ENCODE peak calls at places on chromosomes 6 and 20, in ten cellular contexts. P, S, K, M, A, L, Y, D, R and F are unnamed samples. For H3K9me3, the result is how much of the 10 kb centered on the place peaks cover.

GRCh38 chr6:40274058-40274457 is 313.1 kb downstream of the LRFN2 start:
- DNase-seq in P (no peak), S (no peak), K (no peak), M (no peak), A (no peak), L (no peak), Y (no peak), D (no peak), R (no peak), F (no peak)

GRCh38 chr20:25588491-25588890 is 3.2 kb upstream of the NINL start:
- DNase-seq in P (no peak), S (no peak), K (no peak), M (no peak), A (no peak), L (no peak), Y (no peak), D (no peak), R (no peak), F (no peak)

GRCh38 chr6:113050010-113050893 is 703.1 kb downstream of the RFPL4B start:
- DNase-seq in P (no peak), S (no peak), K (peak), M (no peak), A (no peak), L (no peak), Y (no peak), D (no peak), R (no peak), F (no peak)

GRCh38 chr6:107578642-107579332 is 88.9 kb downstream of the SOBP start:
- DNase-seq in P (no peak), S (no peak), K (no peak), M (no peak), A (no peak), L (no peak), Y (peak), D (no peak), R (no peak), F (no peak)

GRCh38 chr6:52497652-52498408 is 77.7 kb downstream of the EFHC1 start:
- DNase-seq in P (no peak), S (no peak), K (peak), M (no peak), A (no peak), L (peak), Y (no peak), D (peak), R (no peak), F (no peak)

GRCh38 chr20:50980851-50981713 is 22.5 kb downstream of the MOCS3 start:
- DNase-seq in P (peak), S (no peak), K (peak), M (peak), A (peak), L (peak), Y (peak), D (peak), R (peak), F (no peak)

GRCh38 chr6:34810936-34811632 is 19.2 kb downstream of the BLTP3A start:
- DNase-seq in P (peak), S (no peak), K (peak), M (peak), A (no peak), L (no peak), Y (no peak), D (peak), R (no peak), F (no peak)

GRCh38 chr6:52588710-52589091 is 11.8 kb upstream of the TRAM2 start:
- DNase-seq in P (no peak), S (no peak), K (no peak), M (no peak), A (no peak), L (no peak), Y (no peak), D (no peak), R (no peak), F (no peak)

GRCh38 chr6:144140859-144141258 is 9.5 kb upstream of the STX11 start:
- DNase-seq in P (no peak), S (no peak), K (no peak), M (no peak), A (no peak), L (no peak), Y (no peak), D (no peak), R (no peak), F (no peak)

GRCh38 chr6:147341486-147341885 is 137.3 kb downstream of the STXBP5 start:
- DNase-seq in P (peak), S (no peak), K (no peak), M (peak), A (no peak), L (no peak), Y (no peak), D (no peak), R (no peak), F (no peak)

GRCh38 chr6:146914563-146915483 is 289.4 kb upstream of the STXBP5 start:
- DNase-seq in P (no peak), S (peak), K (peak), M (peak), A (no peak), L (peak), Y (no peak), D (peak), R (no peak), F (no peak)

GRCh38 chr6:139330841-139331500 is 39.2 kb upstream of the TXLNB start:
- DNase-seq in P (no peak), S (no peak), K (peak), M (no peak), A (no peak), L (no peak), Y (no peak), D (peak), R (no peak), F (no peak)

GRCh38 chr6:170255426-170256125 is 35.3 kb downstream of the DLL1 start:
- DNase-seq in P (no peak), S (no peak), K (no peak), M (no peak), A (no peak), L (no peak), Y (no peak), D (no peak), R (no peak), F (no peak)

GRCh38 chr6:150241751-150242150 is 98.9 kb downstream of the PPP1R14C start:
- DNase-seq in P (no peak), S (no peak), K (no peak), M (no peak), A (no peak), L (no peak), Y (no peak), D (no peak), R (no peak), F (no peak)

GRCh38 chr6:2126351-2126750 is 119.1 kb downstream of the GMDS start:
- DNase-seq in P (no peak), S (no peak), K (no peak), M (no peak), A (no peak), L (no peak), Y (no peak), D (no peak), R (no peak), F (no peak)

GRCh38 chr6:109000289-109000688 is 94.4 kb downstream of the SESN1 start:
- DNase-seq in P (no peak), S (no peak), K (no peak), M (no peak), A (no peak), L (no peak), Y (no peak), D (no peak), R (no peak), F (no peak)

GRCh38 chr6:144266091-144266649 is 19.0 kb upstream of the UTRN start:
- DNase-seq in P (peak), S (peak), K (peak), M (peak), A (peak), L (peak), Y (peak), D (peak), R (peak), F (peak)

GRCh38 chr20:64055893-64056638 is 6.6 kb upstream of the SOX18 start:
- DNase-seq in P (no peak), S (peak), K (peak), M (peak), A (no peak), L (peak), Y (no peak), D (no peak), R (no peak), F (no peak)

GRCh38 chr20:45971425-45971674 is 653 bp downstream of the ZNF335 start:
- DNase-seq in P (no peak), S (no peak), K (no peak), M (no peak), A (no peak), L (no peak), Y (no peak), D (no peak), R (no peak), F (no peak)

GRCh38 chr6:72699142-72699541 is 77.3 kb downstream of the KCNQ5 start:
- DNase-seq in P (no peak), S (no peak), K (no peak), M (no peak), A (no peak), L (no peak), Y (no peak), D (no peak), R (no peak), F (no peak)

GRCh38 chr6:119079288-119079809 is 885 bp upstream of the FAM184A start:
- DNase-seq in P (no peak), S (no peak), K (peak), M (peak), A (no peak), L (peak), Y (no peak), D (peak), R (no peak), F (no peak)

GRCh38 chr6:151389640-151390275 is 1.6 kb downstream of the ZBTB2 start:
- DNase-seq in P (peak), S (peak), K (peak), M (peak), A (peak), L (peak), Y (no peak), D (peak), R (no peak), F (peak)

GRCh38 chr6:44771647-44772415 is 384.3 kb downstream of the CDC5L start:
- DNase-seq in P (no peak), S (no peak), K (no peak), M (no peak), A (no peak), L (no peak), Y (no peak), D (no peak), R (no peak), F (no peak)

GRCh38 chr6:16903470-16903869 is 142.2 kb upstream of the ATXN1 start:
- DNase-seq in P (no peak), S (no peak), K (peak), M (no peak), A (no peak), L (peak), Y (no peak), D (peak), R (no peak), F (no peak)

GRCh38 chr6:35363293-35363750 is 21.0 kb downstream of the PPARD start:
- DNase-seq in P (no peak), S (peak), K (peak), M (peak), A (peak), L (peak), Y (no peak), D (peak), R (no peak), F (peak)

GRCh38 chr6:14724546-14724945 is 521.3 kb upstream of the JARID2 start:
- DNase-seq in P (no peak), S (no peak), K (no peak), M (no peak), A (no peak), L (no peak), Y (no peak), D (no peak), R (no peak), F (no peak)

GRCh38 chr6:14722704-14723103 is 523.2 kb upstream of the JARID2 start:
- DNase-seq in P (no peak), S (no peak), K (no peak), M (no peak), A (no peak), L (no peak), Y (no peak), D (no peak), R (no peak), F (no peak)

GRCh38 chr6:14722001-14722567 is 523.8 kb upstream of the JARID2 start:
- DNase-seq in P (no peak), S (no peak), K (no peak), M (no peak), A (no peak), L (no peak), Y (no peak), D (no peak), R (no peak), F (no peak)

GRCh38 chr6:14721103-14721758 is 524.6 kb upstream of the JARID2 start:
- DNase-seq in P (peak), S (no peak), K (peak), M (peak), A (peak), L (peak), Y (no peak), D (peak), R (no peak), F (no peak)

GRCh38 chr6:14723535-14724086 is 522.3 kb upstream of the JARID2 start:
- DNase-seq in P (no peak), S (no peak), K (no peak), M (no peak), A (no peak), L (no peak), Y (no peak), D (no peak), R (no peak), F (no peak)
- H3K4me3 ChIP-seq in P (no peak), S (no peak), K (no peak), M (no peak), A (no peak), L (no peak), Y (no peak), D (no peak), R (no peak), F (no peak)

DNA sequence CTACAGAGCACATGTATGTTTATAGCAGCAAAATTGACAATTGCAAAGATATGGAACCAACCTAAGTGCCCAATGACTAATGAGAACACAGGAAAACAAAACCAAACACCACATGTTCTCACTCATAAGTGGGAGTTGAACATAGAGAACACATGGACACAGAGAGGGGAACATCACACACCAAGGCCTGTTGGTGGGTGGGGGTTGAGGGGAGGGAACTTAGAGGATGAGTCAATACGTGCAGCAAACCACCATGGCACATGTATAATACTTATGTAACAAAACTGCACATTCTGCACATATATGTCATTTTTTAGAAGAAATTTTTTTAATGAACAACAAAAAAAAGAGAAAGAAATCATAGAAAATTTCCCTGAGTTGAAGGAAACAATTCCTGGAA is 3.9 kb downstream of the EPM2A start:
- DNase-seq in P (no peak), S (no peak), K (no peak), M (no peak), A (no peak), L (no peak), Y (no peak), D (no peak), R (no peak), F (no peak)
- H3K9me3 ChIP-seq in P (under half), S (under half), K (under half), M (under half), A (under half), L (under half), Y (under half), D (under half), R (under half), F (under half)

GRCh38 chr6:46129634-46130505 is at the start of gene ENPP4:
- DNase-seq in P (peak), S (peak), K (peak), M (peak), A (peak), L (peak), Y (peak), D (peak), R (peak), F (peak)

GRCh38 chr6:46128476-46128875 is 1.3 kb upstream of the ENPP4 start:
- DNase-seq in P (no peak), S (no peak), K (no peak), M (no peak), A (no peak), L (no peak), Y (no peak), D (no peak), R (no peak), F (no peak)

GRCh38 chr6:46134216-46134615 is 4.4 kb downstream of the ENPP4 start:
- DNase-seq in P (no peak), S (no peak), K (no peak), M (no peak), A (no peak), L (no peak), Y (peak), D (no peak), R (no peak), F (no peak)

GRCh38 chr6:46130665-46131064 is 876 bp downstream of the ENPP4 start:
- DNase-seq in P (no peak), S (no peak), K (no peak), M (no peak), A (no peak), L (no peak), Y (no peak), D (no peak), R (no peak), F (no peak)

GRCh38 chr6:46129301-46129633 is 522 bp upstream of the ENPP4 start:
- DNase-seq in P (no peak), S (no peak), K (no peak), M (no peak), A (no peak), L (no peak), Y (no peak), D (no peak), R (no peak), F (no peak)
- H3K27ac ChIP-seq in P (peak), S (peak), K (no peak), M (peak), A (no peak), L (no peak), Y (no peak), D (no peak), R (peak), F (peak)

GRCh38 chr6:158502593-158502950 is 57.3 kb upstream of the TMEM181 start:
- DNase-seq in P (no peak), S (no peak), K (no peak), M (no peak), A (no peak), L (no peak), Y (no peak), D (no peak), R (no peak), F (no peak)
- H3K4me3 ChIP-seq in P (no peak), S (no peak), K (no peak), M (no peak), A (no peak), L (no peak), Y (no peak), D (no peak), R (no peak), F (no peak)

DNA sequence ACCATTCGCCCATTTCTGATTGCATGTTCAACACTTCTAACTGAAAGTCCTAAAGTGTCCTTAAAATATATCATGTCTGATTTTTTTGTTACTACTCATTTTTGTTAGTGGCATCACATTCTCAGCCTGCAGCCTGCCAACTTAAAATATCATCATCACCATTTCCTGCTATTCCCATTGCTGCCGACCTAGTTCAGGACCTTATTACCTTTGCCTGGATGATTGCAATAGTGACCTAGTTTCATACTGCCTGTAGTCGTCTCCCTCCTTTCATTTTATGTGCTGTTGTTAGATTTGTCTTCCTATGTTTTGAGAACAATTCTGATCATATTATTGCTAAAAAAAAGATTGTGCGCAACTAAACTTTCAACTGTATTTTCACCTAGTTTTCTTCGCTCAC is 6.2 kb downstream of the RWDD1 start:
- DNase-seq in P (no peak), S (no peak), K (no peak), M (no peak), A (no peak), L (no peak), Y (no peak), D (no peak), R (no peak), F (no peak)
- H3K9me3 ChIP-seq in P (under half), S (under half), K (under half), M (under half), A (under half), L (under half), Y (under half), D (under half), R (under half), F (under half)

GRCh38 chr6:91149914-91150674 is 563.2 kb upstream of the MAP3K7 start:
- DNase-seq in P (no peak), S (no peak), K (no peak), M (no peak), A (no peak), L (peak), Y (no peak), D (peak), R (no peak), F (no peak)

GRCh38 chr6:91155129-91155528 is 568.3 kb upstream of the MAP3K7 start:
- DNase-seq in P (no peak), S (no peak), K (no peak), M (no peak), A (no peak), L (no peak), Y (no peak), D (no peak), R (no peak), F (no peak)

GRCh38 chr6:91144161-91144560 is 557.3 kb upstream of the MAP3K7 start:
- DNase-seq in P (no peak), S (no peak), K (no peak), M (no peak), A (no peak), L (no peak), Y (no peak), D (no peak), R (no peak), F (no peak)

GRCh38 chr6:91152824-91153223 is 566.0 kb upstream of the MAP3K7 start:
- DNase-seq in P (no peak), S (no peak), K (no peak), M (no peak), A (no peak), L (no peak), Y (no peak), D (no peak), R (no peak), F (no peak)

DNA sequence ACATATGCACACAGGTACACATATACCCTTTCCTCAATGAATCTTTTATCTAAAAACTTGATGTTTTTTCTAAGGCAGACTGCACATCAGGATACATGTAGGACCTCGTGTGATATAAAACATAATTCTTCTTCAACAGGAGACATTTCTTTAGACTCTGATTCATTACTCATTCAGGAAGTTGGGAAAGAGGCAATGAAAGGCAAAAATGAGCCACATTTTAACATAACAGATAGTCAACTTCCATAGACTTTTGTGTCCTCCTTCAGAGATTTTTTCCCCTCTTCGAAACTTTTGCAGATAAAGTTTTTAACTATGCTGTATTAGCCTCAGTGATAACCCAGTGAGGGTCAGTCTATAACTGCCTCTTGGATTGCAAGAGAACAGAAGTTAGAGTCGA is 562.4 kb upstream of the MAP3K7 start:
- DNase-seq in P (no peak), S (no peak), K (no peak), M (no peak), A (no peak), L (peak), Y (no peak), D (no peak), R (no peak), F (no peak)
- H3K27ac ChIP-seq in P (no peak), S (no peak), K (no peak), M (no peak), A (no peak), L (peak), Y (no peak), D (no peak), R (no peak), F (no peak)

DNA sequence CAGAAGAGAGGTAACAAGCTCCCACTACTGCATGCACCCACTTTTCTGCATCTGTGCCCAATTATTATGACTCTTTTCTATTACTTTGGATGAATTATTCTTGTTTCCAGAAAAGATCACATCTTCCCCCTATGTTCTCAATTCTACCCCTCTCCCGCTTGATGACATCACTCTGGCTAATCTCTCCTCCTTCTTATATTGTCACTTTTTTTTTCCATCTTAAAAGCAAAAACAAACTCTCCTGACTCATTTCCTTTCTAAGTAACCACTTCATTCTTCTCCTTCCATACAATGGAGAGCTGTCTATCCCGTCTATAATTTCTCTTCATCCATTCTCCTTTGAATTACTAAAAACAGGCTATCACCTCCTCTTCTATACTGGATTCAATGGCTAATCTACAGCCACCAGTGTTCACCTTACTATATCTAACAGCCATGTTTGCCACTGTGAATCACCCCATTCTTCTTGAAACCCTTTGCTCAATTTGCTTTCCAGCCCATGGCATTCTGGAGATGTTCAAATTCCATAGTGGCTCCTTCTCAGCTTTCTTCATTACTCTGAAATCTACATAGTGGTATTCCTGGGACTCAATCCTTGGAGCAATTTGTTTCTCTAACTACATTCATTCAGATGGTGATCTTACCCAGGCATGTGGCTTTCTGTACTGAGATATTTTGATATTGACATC is 378.4 kb downstream of the ARHGAP18 start:
- DNase-seq in P (no peak), S (no peak), K (peak), M (no peak), A (no peak), L (peak), Y (no peak), D (peak), R (no peak), F (no peak)
- H3K4me3 ChIP-seq in P (no peak), S (no peak), K (no peak), M (no peak), A (no peak), L (no peak), Y (no peak), D (no peak), R (no peak), F (no peak)